ENCODE peak calls at places on chromosomes 3 and 15, in eight cellular contexts. One of them, this sample, is unnamed.

GRCh38 chr3:183044547-183045229 is 54.6 kb downstream of the MCCC1 start:
- DNase-seq in nephron progenitor cell: no peak
- DNase-seq in choroid plexus epithelial cell: no peak
- DNase-seq in uterus: no peak
- DNase-seq in AG10803: no peak
- DNase-seq in sigmoid colon: no peak
- DNase-seq in GM12865: peak
- DNase-seq in AG04450: no peak
- DNase-seq in this sample: peak

GRCh38 chr3:120203016-120203415 is 82.0 kb downstream of the GPR156 start:
- DNase-seq in uterus: peak
- DNase-seq in nephron progenitor cell: no peak
- DNase-seq in choroid plexus epithelial cell: peak
- DNase-seq in AG04450: peak
- DNase-seq in AG10803: peak
- DNase-seq in sigmoid colon: peak
- DNase-seq in GM12865: no peak
- DNase-seq in this sample: no peak

GRCh38 chr15:101020945-101021344 is 101.8 kb downstream of the LRRK1 start:
- DNase-seq in AG04450: no peak
- DNase-seq in uterus: peak
- DNase-seq in sigmoid colon: peak
- DNase-seq in GM12865: no peak
- DNase-seq in choroid plexus epithelial cell: no peak
- DNase-seq in nephron progenitor cell: no peak
- DNase-seq in AG10803: no peak
- DNase-seq in this sample: no peak

GRCh38 chr3:29514170-29514569 is 233.3 kb downstream of the RBMS3 start:
- DNase-seq in nephron progenitor cell: no peak
- DNase-seq in GM12865: no peak
- DNase-seq in AG04450: no peak
- DNase-seq in AG10803: peak
- DNase-seq in sigmoid colon: no peak
- DNase-seq in choroid plexus epithelial cell: no peak
- DNase-seq in uterus: no peak
- DNase-seq in this sample: no peak

GRCh38 chr3:126672741-126673140 is 17.8 kb upstream of the TXNRD3 start:
- DNase-seq in choroid plexus epithelial cell: no peak
- DNase-seq in uterus: no peak
- DNase-seq in AG10803: no peak
- DNase-seq in nephron progenitor cell: no peak
- DNase-seq in sigmoid colon: no peak
- DNase-seq in AG04450: no peak
- DNase-seq in GM12865: no peak
- DNase-seq in this sample: no peak

GRCh38 chr15:74326759-74327158 is 40.7 kb downstream of the CYP11A1 start:
- DNase-seq in uterus: no peak
- DNase-seq in nephron progenitor cell: no peak
- DNase-seq in choroid plexus epithelial cell: peak
- DNase-seq in AG10803: no peak
- DNase-seq in GM12865: no peak
- DNase-seq in AG04450: no peak
- DNase-seq in sigmoid colon: no peak
- DNase-seq in this sample: no peak

GRCh38 chr3:183265713-183266417 is 12.8 kb downstream of the B3GNT5 start:
- DNase-seq in uterus: peak
- DNase-seq in nephron progenitor cell: no peak
- DNase-seq in GM12865: no peak
- DNase-seq in AG04450: peak
- DNase-seq in sigmoid colon: no peak
- DNase-seq in AG10803: peak
- DNase-seq in choroid plexus epithelial cell: peak
- DNase-seq in this sample: no peak

GRCh38 chr3:59247402-59247841 is 197.6 kb upstream of the CFAP20DC start:
- DNase-seq in uterus: no peak
- DNase-seq in GM12865: peak
- DNase-seq in sigmoid colon: no peak
- DNase-seq in AG04450: no peak
- DNase-seq in nephron progenitor cell: no peak
- DNase-seq in AG10803: no peak
- DNase-seq in choroid plexus epithelial cell: no peak
- DNase-seq in this sample: peak

GRCh38 chr3:20232906-20233305 is 46.9 kb upstream of the SGO1 start:
- DNase-seq in nephron progenitor cell: no peak
- DNase-seq in choroid plexus epithelial cell: no peak
- DNase-seq in AG10803: no peak
- DNase-seq in GM12865: no peak
- DNase-seq in uterus: no peak
- DNase-seq in sigmoid colon: no peak
- DNase-seq in AG04450: no peak
- DNase-seq in this sample: no peak

GRCh38 chr3:55797775-55798174 is 310.7 kb upstream of the WNT5A start:
- DNase-seq in AG04450: no peak
- DNase-seq in nephron progenitor cell: no peak
- DNase-seq in uterus: no peak
- DNase-seq in sigmoid colon: no peak
- DNase-seq in AG10803: no peak
- DNase-seq in GM12865: no peak
- DNase-seq in choroid plexus epithelial cell: no peak
- DNase-seq in this sample: no peak

GRCh38 chr3:115228266-115228665 is 81.2 kb upstream of the ZBTB20 start:
- DNase-seq in nephron progenitor cell: no peak
- DNase-seq in sigmoid colon: no peak
- DNase-seq in AG04450: no peak
- DNase-seq in choroid plexus epithelial cell: peak
- DNase-seq in uterus: no peak
- DNase-seq in AG10803: no peak
- DNase-seq in GM12865: no peak
- DNase-seq in this sample: no peak

GRCh38 chr3:122975163-122975923 is 52.2 kb downstream of the SEMA5B start:
- DNase-seq in AG10803: peak
- DNase-seq in nephron progenitor cell: peak
- DNase-seq in choroid plexus epithelial cell: peak
- DNase-seq in sigmoid colon: peak
- DNase-seq in GM12865: no peak
- DNase-seq in AG04450: no peak
- DNase-seq in uterus: peak
- DNase-seq in this sample: no peak

GRCh38 chr3:51683566-51683965 is 12.5 kb downstream of the TEX264 start:
- DNase-seq in AG04450: no peak
- DNase-seq in choroid plexus epithelial cell: no peak
- DNase-seq in sigmoid colon: no peak
- DNase-seq in AG10803: no peak
- DNase-seq in nephron progenitor cell: no peak
- DNase-seq in uterus: no peak
- DNase-seq in GM12865: no peak
- DNase-seq in this sample: no peak

GRCh38 chr3:145557405-145557804 is 603.6 kb downstream of the PLOD2 start:
- DNase-seq in choroid plexus epithelial cell: peak
- DNase-seq in sigmoid colon: no peak
- DNase-seq in uterus: no peak
- DNase-seq in AG10803: no peak
- DNase-seq in AG04450: no peak
- DNase-seq in nephron progenitor cell: no peak
- DNase-seq in GM12865: no peak
- DNase-seq in this sample: no peak

GRCh38 chr3:10520118-10520517 is 14.7 kb upstream of the ATP2B2 start:
- DNase-seq in choroid plexus epithelial cell: no peak
- DNase-seq in sigmoid colon: peak
- DNase-seq in AG04450: no peak
- DNase-seq in AG10803: no peak
- DNase-seq in GM12865: no peak
- DNase-seq in nephron progenitor cell: no peak
- DNase-seq in uterus: no peak
- DNase-seq in this sample: no peak

GRCh38 chr15:69328739-69329138 is 30.0 kb downstream of the PAQR5 start:
- DNase-seq in uterus: no peak
- DNase-seq in choroid plexus epithelial cell: no peak
- DNase-seq in GM12865: no peak
- DNase-seq in sigmoid colon: no peak
- DNase-seq in nephron progenitor cell: no peak
- DNase-seq in AG04450: no peak
- DNase-seq in AG10803: no peak
- DNase-seq in this sample: no peak

GRCh38 chr3:170531557-170532335 is 54.1 kb downstream of the SLC7A14 start:
- DNase-seq in nephron progenitor cell: no peak
- DNase-seq in GM12865: no peak
- DNase-seq in AG04450: no peak
- DNase-seq in AG10803: peak
- DNase-seq in uterus: no peak
- DNase-seq in sigmoid colon: peak
- DNase-seq in choroid plexus epithelial cell: no peak
- DNase-seq in this sample: no peak

DNA sequence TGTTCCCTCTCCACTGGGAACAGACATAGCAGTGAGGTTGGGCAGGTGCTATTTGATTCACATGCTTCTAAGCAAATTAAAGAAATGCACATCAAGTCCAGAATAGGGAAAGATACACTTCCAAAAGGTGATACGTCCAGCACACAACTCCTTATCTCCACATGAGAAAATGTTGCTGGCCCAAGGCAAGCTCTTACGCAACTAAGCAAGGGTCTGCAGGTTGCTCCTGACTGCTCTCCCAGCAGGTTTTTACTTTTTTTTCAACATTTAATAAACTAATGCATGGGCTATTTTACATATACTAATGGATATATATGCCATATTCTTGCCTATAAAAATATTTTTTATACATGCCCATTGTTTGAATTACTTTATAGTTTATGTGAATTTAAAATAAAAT is 818.5 kb upstream of the ROBO1 start:
- DNase-seq in GM12865: no peak
- DNase-seq in AG04450: no peak
- DNase-seq in AG10803: no peak
- DNase-seq in choroid plexus epithelial cell: no peak
- DNase-seq in nephron progenitor cell: no peak
- DNase-seq in sigmoid colon: no peak
- DNase-seq in uterus: no peak
- DNase-seq in this sample: no peak
- TF ChIP-seq CTCF in GM12865: no peak
- TF ChIP-seq CTCF in AG04450: no peak
- TF ChIP-seq CTCF in AG10803: no peak
- TF ChIP-seq CTCF in choroid plexus epithelial cell: no peak
- TF ChIP-seq CTCF in nephron progenitor cell: no peak
- TF ChIP-seq CTCF in sigmoid colon: no peak
- TF ChIP-seq CTCF in uterus: no peak
- TF ChIP-seq CTCF in this sample: no peak

DNA sequence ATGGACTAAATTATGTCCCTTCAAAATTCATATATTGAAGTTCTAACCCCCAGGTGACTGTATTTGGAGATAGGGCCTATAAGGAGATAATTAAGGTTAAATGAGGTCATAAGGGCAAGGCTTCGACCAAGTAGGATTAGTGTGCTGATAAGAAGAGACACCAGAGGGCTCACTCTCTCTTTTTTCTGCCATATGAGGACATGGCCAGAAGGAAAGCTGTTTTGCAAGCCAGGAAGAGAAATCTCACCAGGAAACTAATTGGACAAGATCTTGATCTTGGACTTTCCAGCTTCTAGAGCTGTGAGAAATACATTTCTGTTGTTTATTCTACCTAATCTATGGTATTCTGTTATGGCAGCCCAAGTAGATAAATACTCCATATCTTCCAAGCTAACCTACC is 503.6 kb upstream of the NAALADL2 start:
- DNase-seq in AG04450: no peak
- DNase-seq in GM12865: peak
- DNase-seq in uterus: no peak
- DNase-seq in AG10803: peak
- DNase-seq in nephron progenitor cell: no peak
- DNase-seq in sigmoid colon: no peak
- DNase-seq in choroid plexus epithelial cell: peak
- DNase-seq in this sample: no peak
- TF ChIP-seq CTCF in AG04450: peak
- TF ChIP-seq CTCF in GM12865: peak
- TF ChIP-seq CTCF in uterus: no peak
- TF ChIP-seq CTCF in AG10803: peak
- TF ChIP-seq CTCF in nephron progenitor cell: peak
- TF ChIP-seq CTCF in sigmoid colon: no peak
- TF ChIP-seq CTCF in choroid plexus epithelial cell: peak
- TF ChIP-seq CTCF in this sample: peak

GRCh38 chr3:44074181-44074580 is 167.5 kb upstream of the TOPAZ1 start:
- DNase-seq in choroid plexus epithelial cell: no peak
- DNase-seq in AG04450: no peak
- DNase-seq in GM12865: no peak
- DNase-seq in uterus: no peak
- DNase-seq in nephron progenitor cell: no peak
- DNase-seq in AG10803: no peak
- DNase-seq in sigmoid colon: no peak
- DNase-seq in this sample: no peak

GRCh38 chr3:44078863-44079262 is 162.8 kb upstream of the TOPAZ1 start:
- DNase-seq in sigmoid colon: no peak
- DNase-seq in nephron progenitor cell: no peak
- DNase-seq in uterus: no peak
- DNase-seq in AG10803: no peak
- DNase-seq in choroid plexus epithelial cell: no peak
- DNase-seq in GM12865: no peak
- DNase-seq in AG04450: no peak
- DNase-seq in this sample: no peak

GRCh38 chr3:44076221-44076829 is 165.4 kb upstream of the TOPAZ1 start:
- DNase-seq in choroid plexus epithelial cell: no peak
- DNase-seq in uterus: no peak
- DNase-seq in sigmoid colon: no peak
- DNase-seq in AG10803: no peak
- DNase-seq in GM12865: no peak
- DNase-seq in nephron progenitor cell: no peak
- DNase-seq in AG04450: no peak
- DNase-seq in this sample: no peak

GRCh38 chr3:44079916-44080315 is 161.8 kb upstream of the TOPAZ1 start:
- DNase-seq in GM12865: no peak
- DNase-seq in uterus: no peak
- DNase-seq in AG04450: no peak
- DNase-seq in nephron progenitor cell: no peak
- DNase-seq in choroid plexus epithelial cell: no peak
- DNase-seq in AG10803: no peak
- DNase-seq in sigmoid colon: no peak
- DNase-seq in this sample: no peak

GRCh38 chr3:44077267-44077666 is 164.4 kb upstream of the TOPAZ1 start:
- DNase-seq in nephron progenitor cell: no peak
- DNase-seq in GM12865: peak
- DNase-seq in sigmoid colon: no peak
- DNase-seq in uterus: no peak
- DNase-seq in AG04450: no peak
- DNase-seq in AG10803: peak
- DNase-seq in choroid plexus epithelial cell: peak
- DNase-seq in this sample: no peak
- TF ChIP-seq CTCF in nephron progenitor cell: no peak
- TF ChIP-seq CTCF in GM12865: no peak
- TF ChIP-seq CTCF in sigmoid colon: no peak
- TF ChIP-seq CTCF in uterus: no peak
- TF ChIP-seq CTCF in AG04450: no peak
- TF ChIP-seq CTCF in AG10803: peak
- TF ChIP-seq CTCF in choroid plexus epithelial cell: peak
- TF ChIP-seq CTCF in this sample: no peak

DNA sequence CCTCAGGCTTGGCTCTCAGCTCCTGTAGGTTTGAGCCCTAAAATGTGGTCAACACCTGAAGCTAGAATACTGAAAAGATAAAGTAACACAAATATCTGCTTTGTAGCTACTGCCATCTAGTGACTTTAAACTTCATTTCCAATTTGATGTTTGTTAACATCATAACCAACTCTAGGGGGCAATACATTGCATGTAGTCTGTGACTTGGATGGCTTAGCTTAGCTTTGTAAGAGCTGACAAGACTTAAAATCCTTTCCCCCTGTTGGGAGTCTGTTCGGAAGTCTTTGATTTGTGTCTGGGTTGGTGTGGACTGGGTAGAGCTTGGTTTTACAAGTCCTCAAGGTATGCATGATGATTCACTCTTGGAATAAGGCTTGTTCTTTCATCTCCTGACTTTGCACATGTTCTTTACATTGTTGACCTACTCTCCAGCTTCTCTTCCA is 51.7 kb downstream of the SCN11A start:
- DNase-seq in uterus: no peak
- DNase-seq in nephron progenitor cell: no peak
- DNase-seq in GM12865: peak
- DNase-seq in AG04450: peak
- DNase-seq in sigmoid colon: no peak
- DNase-seq in choroid plexus epithelial cell: peak
- DNase-seq in AG10803: peak
- DNase-seq in this sample: peak
- TF ChIP-seq CTCF in uterus: peak
- TF ChIP-seq CTCF in nephron progenitor cell: peak
- TF ChIP-seq CTCF in GM12865: peak
- TF ChIP-seq CTCF in AG04450: peak
- TF ChIP-seq CTCF in sigmoid colon: peak
- TF ChIP-seq CTCF in choroid plexus epithelial cell: peak
- TF ChIP-seq CTCF in AG10803: peak
- TF ChIP-seq CTCF in this sample: peak

This sample was measured in GM06990.